ENCODE peak calls at places on chromosomes 13 and 19, in six cellular contexts. A, S, L, R, F and C are unnamed samples.

GRCh38 chr19:29321116-29321515 is 108.2 kb upstream of the UQCRFS1 start:
- DNase-seq in R (no peak), A (no peak), F (no peak), S (no peak), L (no peak), C (no peak)

GRCh38 chr13:86383561-86383960 is 584.3 kb upstream of the SLITRK6 start:
- DNase-seq in S (no peak), L (no peak), F (no peak), R (no peak), A (no peak), C (no peak)

GRCh38 chr19:20238025-20238623 is 71.1 kb downstream of the ZNF486 start:
- DNase-seq in F (peak; percentile 90), A (peak; percentile 93), L (peak; percentile 76), R (peak; percentile 49), S (peak; percentile 56), C (peak; percentile 78)

GRCh38 chr13:113851480-113851803 is 12.4 kb downstream of the GAS6 start:
- DNase-seq in F (no peak), L (no peak), A (no peak), S (no peak), R (no peak), C (no peak)

GRCh38 chr13:27953671-27954405 is 15.3 kb downstream of the CDX2 start:
- DNase-seq in L (peak; percentile 46), R (no peak), F (peak; percentile 87), A (peak; percentile 47), S (no peak), C (peak; percentile 95)

GRCh38 chr13:59750860-59751259 is 412.9 kb downstream of the DIAPH3 start:
- DNase-seq in F (no peak), A (no peak), L (no peak), S (no peak), R (no peak), C (peak; percentile 59)

GRCh38 chr13:48448963-48449614 is 36.2 kb upstream of the LPAR6 start:
- DNase-seq in A (no peak), R (no peak), S (no peak), F (no peak), L (no peak), C (no peak)

GRCh38 chr19:32416749-32417469 is 11.3 kb downstream of the DPY19L3 start:
- DNase-seq in F (no peak), A (no peak), L (no peak), R (no peak), S (no peak), C (no peak)

GRCh38 chr13:26486550-26486949 is 70.9 kb upstream of the WASF3 start:
- DNase-seq in F (no peak), R (no peak), A (no peak), L (no peak), S (no peak), C (no peak)

GRCh38 chr19:11116507-11116906 is 27.2 kb downstream of the LDLR start:
- DNase-seq in F (no peak), L (no peak), R (no peak), S (no peak), A (no peak), C (no peak)

GRCh38 chr13:90336507-90336906 is 1011.0 kb upstream of the MIR17HG start:
- DNase-seq in A (no peak), S (no peak), F (no peak), L (no peak), R (no peak), C (no peak)

GRCh38 chr19:10815969-10816635 is 19.9 kb downstream of the TMED1 start:
- DNase-seq in R (no peak), L (no peak), S (no peak), F (no peak), A (no peak), C (no peak)

GRCh38 chr13:60727140-60727539 is 330.1 kb downstream of the TDRD3 start:
- DNase-seq in A (no peak), S (no peak), R (no peak), F (no peak), L (no peak), C (no peak)

GRCh38 chr13:61413572-61413971 is 2.1 kb downstream of the PCDH20 start:
- DNase-seq in S (no peak), R (no peak), L (no peak), F (no peak), A (no peak), C (peak; percentile 47)

GRCh38 chr19:35718345-35719041 is 690 bp downstream of the KMT2B start:
- DNase-seq in R (no peak), F (peak; percentile 49), L (no peak), S (no peak), A (peak; percentile 40), C (peak; percentile 57)

GRCh38 chr19:5977222-5977784 is 637 bp downstream of the RANBP3 start:
- DNase-seq in A (no peak), S (no peak), L (no peak), R (no peak), F (no peak), C (no peak)

GRCh38 chr19:29098863-29099481 is 114.0 kb downstream of the UQCRFS1 start:
- DNase-seq in A (peak; percentile 34), R (peak; percentile 68), S (peak; percentile 11), L (peak; percentile 81), F (peak; percentile 23), C (no peak)

GRCh38 chr19:42216653-42217521 is 590 bp downstream of the DEDD2 start:
- DNase-seq in L (no peak), F (peak; percentile 51), R (no peak), S (no peak), A (peak; percentile 20), C (peak; percentile 66)

GRCh38 chr13:110455941-110456340 is 105.6 kb downstream of the RAB20 start:
- DNase-seq in F (peak; percentile 83), R (peak; percentile 54), S (peak; percentile 43), L (peak; percentile 65), A (peak; percentile 74), C (peak; percentile 75)

DNA sequence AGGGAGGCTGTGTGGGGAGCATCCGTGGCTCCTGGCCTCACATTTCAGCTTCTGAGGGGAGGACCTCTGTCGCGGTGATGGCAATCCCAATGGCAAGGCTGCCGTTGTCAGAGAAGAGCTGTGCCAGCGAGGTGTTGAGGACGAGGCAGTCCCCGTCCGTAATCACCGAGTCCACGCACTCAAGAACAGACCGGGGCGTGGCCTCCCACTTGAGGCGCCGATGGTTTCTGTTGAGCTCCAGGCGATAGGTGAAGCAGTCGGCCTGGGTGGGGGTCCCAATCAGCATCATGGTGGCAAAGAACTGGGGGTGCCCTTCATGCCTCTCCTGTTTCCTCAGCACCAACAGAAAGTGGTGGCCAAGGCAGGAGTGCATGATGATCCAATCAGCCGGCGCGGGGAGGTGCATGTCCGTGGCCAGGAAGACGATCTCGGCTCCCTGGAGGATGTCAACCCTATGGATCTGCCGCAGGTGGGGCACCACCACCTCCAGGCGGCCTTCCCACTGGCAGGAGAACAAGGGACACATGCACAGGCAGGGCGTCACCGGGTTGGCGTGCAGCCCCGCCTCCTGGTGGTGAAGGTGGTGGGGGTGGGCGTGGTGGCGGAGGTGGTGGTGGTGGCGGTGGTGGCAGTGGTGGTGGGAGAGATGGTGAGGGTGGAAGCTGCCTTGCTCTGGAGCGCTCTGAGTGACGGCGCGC is 68.1 kb downstream of the SIAH3 start:
- DNase-seq in L (no peak), R (no peak), A (no peak), S (no peak), F (no peak), C (no peak)
- TF ChIP-seq CTCF in L (no peak), R (no peak), A (no peak), S (no peak), F (no peak), C (no peak)

GRCh38 chr19:51292971-51293370 is 18.5 kb upstream of the IGLON5 start:
- DNase-seq in L (no peak), R (no peak), F (no peak), S (no peak), A (no peak), C (no peak)

GRCh38 chr19:51293571-51294210 is 17.8 kb upstream of the IGLON5 start:
- DNase-seq in R (no peak), S (no peak), L (no peak), A (no peak), F (no peak), C (no peak)

GRCh38 chr19:51294977-51295375 is 16.5 kb upstream of the IGLON5 start:
- DNase-seq in S (no peak), A (no peak), L (no peak), R (no peak), F (no peak), C (no peak)

GRCh38 chr19:51295382-51296126 is 15.9 kb upstream of the IGLON5 start:
- DNase-seq in L (no peak), R (no peak), A (no peak), F (no peak), S (no peak), C (no peak)

DNA sequence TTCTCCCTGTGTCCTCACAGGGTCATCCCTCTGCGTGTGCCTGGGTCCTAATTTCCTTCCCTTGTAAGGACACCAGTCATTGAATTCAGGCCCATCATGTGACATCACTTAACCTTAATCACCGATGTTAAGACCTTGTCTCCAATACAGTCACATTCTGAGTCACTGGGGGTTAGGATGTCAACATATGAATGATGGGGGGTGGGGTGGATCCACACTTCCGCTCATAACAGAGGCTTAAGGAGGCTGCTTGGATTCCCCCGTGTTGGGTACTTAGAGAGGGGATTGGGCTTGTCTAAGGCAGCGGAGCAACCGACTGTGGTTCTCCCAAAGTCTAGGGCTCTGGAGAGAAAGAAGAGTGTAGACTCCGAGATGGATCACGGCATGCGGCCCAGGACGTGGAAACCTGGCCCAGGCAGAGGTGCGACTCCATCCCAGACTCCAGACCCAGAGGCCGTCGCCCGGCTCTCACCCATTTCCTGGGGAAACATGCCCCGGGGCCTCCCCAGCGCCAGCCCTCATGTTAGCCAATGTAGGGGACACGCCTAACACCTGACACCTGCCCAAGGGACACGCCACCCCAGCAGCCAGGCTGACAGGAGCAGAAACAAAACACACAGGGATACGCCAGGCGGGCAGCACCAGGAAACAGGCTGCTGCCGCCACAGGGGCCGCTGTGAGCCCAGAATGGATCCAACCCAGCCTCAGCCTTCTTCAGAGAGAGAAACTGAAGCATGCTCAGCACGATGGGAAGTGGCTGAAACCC is 17.1 kb upstream of the IGLON5 start:
- DNase-seq in S (no peak), A (no peak), R (no peak), F (no peak), L (no peak), C (no peak)
- TF ChIP-seq CTCF in S (no peak), A (no peak), R (no peak), F (no peak), L (no peak), C (no peak)

DNA sequence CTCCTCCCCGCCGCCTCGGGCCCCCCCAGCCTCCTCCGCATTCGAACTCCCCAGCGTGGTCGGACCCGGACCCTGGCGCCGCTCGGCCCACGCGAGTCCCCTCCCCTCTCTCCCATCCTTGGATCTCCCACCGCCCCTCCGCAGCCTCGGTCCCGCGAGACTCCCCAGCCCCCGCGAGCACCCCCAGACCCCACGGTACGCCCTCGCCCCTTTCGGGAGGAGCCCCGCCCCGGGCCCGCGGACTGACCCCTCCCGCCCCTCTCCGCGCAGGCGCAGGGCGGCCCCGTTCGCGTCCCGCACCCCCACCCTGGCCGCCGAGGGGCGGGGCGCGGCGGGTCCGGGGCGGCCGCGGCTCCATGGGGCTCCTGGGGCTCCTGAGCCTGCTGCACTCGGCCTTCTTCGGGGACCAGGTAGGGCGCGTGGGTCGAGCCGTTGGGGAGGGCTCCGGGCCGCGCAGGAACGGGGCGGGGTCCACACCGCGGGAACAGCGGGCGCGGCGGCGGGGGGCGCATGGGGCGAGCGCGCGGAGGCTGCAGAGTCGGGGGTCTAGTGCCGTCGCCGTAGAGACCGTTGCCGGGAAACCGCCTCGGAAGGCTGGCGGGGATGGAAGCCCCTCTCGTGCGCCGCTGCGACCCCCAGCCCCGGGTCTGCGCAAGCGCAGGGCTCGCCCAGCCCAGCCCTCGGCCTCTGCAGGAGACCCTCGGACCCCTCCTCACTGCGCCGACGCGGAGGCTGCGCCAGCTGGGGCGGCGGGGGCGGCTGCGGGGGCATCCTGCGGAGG is 3.8 kb upstream of the APC2 start:
- DNase-seq in L (no peak), A (no peak), S (no peak), R (no peak), F (no peak), C (peak; percentile 77)
- TF ChIP-seq CTCF in L (no peak), A (no peak), S (no peak), R (no peak), F (no peak), C (no peak)

GRCh38 chr19:46404039-46404883 is 9.1 kb downstream of the CCDC8 start:
- DNase-seq in F (peak; percentile 63), L (no peak), A (peak; percentile 29), S (no peak), R (no peak), C (peak; percentile 73)
- TF ChIP-seq CTCF in F (no peak), L (no peak), A (no peak), S (peak; percentile 22), R (no peak), C (no peak)